ENCODE peak calls at places on chromosome 1, in seven cellular contexts. C is left ventricle myocardium inferior; W is astrocyte; V is CD8-positive, alpha-beta T cell; Y is testis; I is Panc1; F is colonic mucosa. K is an unnamed sample.

GRCh38 chr1:22031214-22031962 is 21.1 kb upstream of the CDC42 start:
- DNase-seq in W (no peak), Y (no peak), V (no peak), C (no peak), I (no peak), F (no peak), K (no peak)

GRCh38 chr1:91171906-91172305 is 150.1 kb upstream of the ZNF644 start:
- DNase-seq in C (no peak), F (no peak), Y (no peak), W (no peak), V (no peak), I (no peak), K (peak; percentile 34)

GRCh38 chr1:58397187-58397820 is 149.2 kb downstream of the OMA1 start:
- DNase-seq in Y (peak; percentile 36), C (no peak), V (no peak), W (peak; percentile 90), I (no peak), F (no peak), K (no peak)

GRCh38 chr1:197868751-197869501 is 33.5 kb upstream of the C1orf53 start:
- DNase-seq in I (peak; percentile 45), C (no peak), F (peak; percentile 40), V (no peak), Y (peak; percentile 41), W (peak; percentile 36), K (peak; percentile 55)

GRCh38 chr1:107963009-107963408 is 2.0 kb downstream of the VAV3 start:
- DNase-seq in Y (no peak), V (no peak), C (no peak), F (no peak), W (no peak), I (no peak), K (no peak)

GRCh38 chr1:36769886-36770830 is 264.2 kb downstream of the GRIK3 start:
- DNase-seq in Y (no peak), V (no peak), F (no peak), I (no peak), C (no peak), W (no peak), K (no peak)

GRCh38 chr1:160681067-160681890 is 30.3 kb downstream of the CD48 start:
- DNase-seq in W (no peak), I (peak; percentile 25), C (peak; percentile 48), F (peak; percentile 72), Y (peak; percentile 93), V (peak; percentile 80), K (peak; percentile 6)

GRCh38 chr1:57350619-57351018 is 73.2 kb downstream of the DAB1 start:
- DNase-seq in I (no peak), F (no peak), W (peak; percentile 12), V (no peak), Y (no peak), C (no peak), K (peak; percentile 9)

GRCh38 chr1:11143401-11143800 is 43.7 kb upstream of the EXOSC10 start:
- DNase-seq in C (no peak), Y (no peak), F (no peak), I (no peak), V (no peak), W (no peak), K (no peak)

GRCh38 chr1:208161005-208161404 is 83.2 kb downstream of the PLXNA2 start:
- DNase-seq in I (no peak), V (no peak), F (no peak), Y (no peak), C (no peak), W (no peak), K (no peak)

GRCh38 chr1:78033797-78034172 is 12.0 kb upstream of the GIPC2 start:
- DNase-seq in C (no peak), I (no peak), W (no peak), V (no peak), F (no peak), Y (no peak), K (no peak)

GRCh38 chr1:180213401-180214177 is 16.5 kb upstream of the LHX4 start:
- DNase-seq in Y (peak; percentile 76), V (no peak), F (no peak), C (no peak), I (no peak), W (no peak), K (peak; percentile 45)

GRCh38 chr1:75345538-75346292 is 211.5 kb downstream of the LHX8 start:
- DNase-seq in I (no peak), W (peak; percentile 97), V (no peak), C (no peak), Y (no peak), F (no peak), K (no peak)

GRCh38 chr1:53641481-53642214 is 97.3 kb downstream of the GLIS1 start:
- DNase-seq in V (no peak), Y (no peak), C (no peak), I (no peak), W (no peak), F (no peak), K (no peak)

GRCh38 chr1:67339623-67340343 is 32.1 kb downstream of the IL12RB2 start:
- DNase-seq in W (peak; percentile 75), C (no peak), I (no peak), F (no peak), V (no peak), Y (no peak), K (peak; percentile 82)

GRCh38 chr1:175656416-175656815 is 87.0 kb downstream of the TNR start:
- DNase-seq in F (no peak), V (no peak), I (no peak), W (no peak), Y (no peak), C (no peak), K (no peak)

GRCh38 chr1:181105134-181106021 is 16.9 kb downstream of the IER5 start:
- DNase-seq in I (no peak), V (peak; percentile 80), C (peak; percentile 97), W (peak; percentile 67), Y (peak; percentile 95), F (peak; percentile 96), K (peak; percentile 86)

GRCh38 chr1:228289239-228289849 is 81.5 kb downstream of the OBSCN start:
- DNase-seq in V (no peak), Y (no peak), F (no peak), W (no peak), I (no peak), C (no peak), K (no peak)

GRCh38 chr1:224786533-224787249 is 142.8 kb upstream of the DNAH14 start:
- DNase-seq in C (no peak), W (peak; percentile 58), V (no peak), Y (no peak), I (no peak), F (no peak), K (no peak)

GRCh38 chr1:154337253-154337894 is 12.0 kb downstream of the ATP8B2 start:
- DNase-seq in W (no peak), I (no peak), Y (no peak), V (no peak), C (no peak), F (no peak), K (no peak)

GRCh38 chr1:154334647-154335350 is 9.5 kb downstream of the ATP8B2 start:
- DNase-seq in V (peak; percentile 78), W (peak; percentile 51), F (peak; percentile 87), C (peak; percentile 84), Y (peak; percentile 92), I (no peak), K (peak; percentile 84)

GRCh38 chr1:154338875-154339274 is 13.6 kb downstream of the ATP8B2 start:
- DNase-seq in W (no peak), I (no peak), F (no peak), V (no peak), Y (no peak), C (no peak), K (no peak)

GRCh38 chr1:154330669-154331068 is 5.3 kb downstream of the ATP8B2 start:
- DNase-seq in I (no peak), C (no peak), W (no peak), F (no peak), V (no peak), Y (no peak), K (no peak)

DNA sequence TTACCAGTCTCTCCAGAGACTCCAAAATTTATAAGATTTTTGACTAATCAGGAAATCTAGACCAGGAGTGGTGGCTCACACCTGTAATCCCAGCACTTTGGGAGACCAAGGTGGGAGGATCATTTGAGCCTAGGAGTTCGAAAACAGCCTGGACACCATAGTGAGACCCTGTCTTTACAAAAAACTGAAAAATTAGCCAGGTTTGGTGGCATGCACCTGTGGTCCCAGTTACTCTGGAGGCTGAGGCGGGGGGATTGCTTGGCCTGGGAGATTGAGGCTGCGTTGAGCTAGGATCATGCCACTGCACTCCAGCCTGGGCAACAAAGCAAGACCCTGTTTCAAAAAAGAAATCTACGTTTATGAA is 10.0 kb downstream of the ATP8B2 start:
- DNase-seq in V (no peak), Y (no peak), I (no peak), F (no peak), W (no peak), C (no peak), K (no peak)
- TF ChIP-seq CTCF in V (peak; percentile 47), Y (no peak), I (peak; percentile 74), F (no peak), W (no peak), C (peak; percentile 19), K (no peak)

GRCh38 chr1:105072446-105072845 is 1322.7 kb downstream of the AMY1C start:
- DNase-seq in I (no peak), C (no peak), Y (no peak), W (no peak), V (no peak), F (no peak), K (no peak)

GRCh38 chr1:105072850-105073249 is 1323.2 kb downstream of the AMY1C start:
- DNase-seq in W (no peak), V (no peak), C (no peak), I (no peak), Y (no peak), F (no peak), K (no peak)

DNA sequence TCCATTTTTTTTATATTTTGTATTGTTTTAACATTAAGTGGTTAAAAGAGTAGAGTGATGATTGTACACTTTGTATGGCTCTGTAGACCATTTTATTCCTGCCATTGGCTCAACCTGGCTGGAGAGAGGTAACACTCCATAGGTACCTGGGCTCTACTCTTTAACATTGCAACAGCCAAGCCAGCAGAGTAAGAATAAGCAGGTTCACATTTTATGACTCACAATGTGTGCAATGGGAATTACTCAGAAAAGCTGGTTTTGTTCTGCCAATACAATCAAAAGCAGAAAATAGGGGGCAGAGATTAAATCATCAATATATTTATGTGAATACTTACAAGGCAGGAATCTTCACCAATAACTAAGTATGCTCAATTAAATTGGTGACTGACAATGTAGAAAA is 1324.0 kb downstream of the AMY1C start:
- DNase-seq in I (no peak), C (no peak), F (no peak), W (no peak), Y (no peak), V (no peak), K (no peak)
- H3K9me3 ChIP-seq in I (no peaks in the 10 kb centered on the region), C (peaks cover 1% of the 10 kb centered on the region), F (no peaks in the 10 kb centered on the region), W (no peaks in the 10 kb centered on the region), Y (no peaks in the 10 kb centered on the region), V (no peaks in the 10 kb centered on the region), K (no peaks in the 10 kb centered on the region)

DNA sequence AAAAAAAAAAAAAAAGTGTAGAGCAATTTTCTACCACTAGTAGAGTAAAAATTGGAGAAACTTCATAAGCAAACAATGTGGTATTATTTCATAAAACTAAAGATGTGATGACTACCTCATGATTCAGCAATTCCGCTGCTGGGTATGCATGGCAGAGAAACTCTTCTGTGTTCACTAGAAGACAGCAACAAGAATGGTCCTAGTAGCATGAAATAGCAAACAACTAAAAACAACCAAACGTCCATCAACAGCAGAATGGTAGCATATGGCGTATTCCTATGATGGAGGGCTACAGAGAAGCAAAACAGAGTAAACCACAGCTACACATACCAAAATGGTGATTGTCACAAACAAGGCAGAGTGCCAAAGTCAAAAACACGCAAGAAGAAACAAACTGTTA is 18.9 kb downstream of the HTR1D start:
- DNase-seq in I (peak; percentile 93), C (no peak), F (no peak), W (peak; percentile 95), Y (no peak), V (no peak), K (peak; percentile 95)
- TF ChIP-seq CTCF in I (no peak), C (no peak), F (no peak), W (peak; percentile 21), Y (no peak), V (no peak), K (no peak)

GRCh38 chr1:82366694-82367093 is 566.0 kb downstream of the ADGRL2 start:
- DNase-seq in F (no peak), W (peak; percentile 25), C (no peak), Y (no peak), V (no peak), I (no peak), K (no peak)
- H3K9me3 ChIP-seq in F (no peaks in the 10 kb centered on the region), W (no peaks in the 10 kb centered on the region), C (no peaks in the 10 kb centered on the region), Y (no peaks in the 10 kb centered on the region), V (no peaks in the 10 kb centered on the region), I (no peaks in the 10 kb centered on the region), K (no peaks in the 10 kb centered on the region)

K was measured in fibroblast of lung.